ENCODE peak calls at places on chromosomes 5 and 9, in nine cellular contexts. R is activated gamma-delta T cell treated with Interleukin-2 at 50 U/mL for 16 hours; J is NCI-H526; Z is GM04504; U is activated CD8-positive, alpha-beta T cell treated with anti-CD3 and anti-CD28 coated beads for 36 hours; G is endothelial cell; E is germinal center; A is HTR-8/SVneo; S is NCI-H2081 treated with DMSO at 0.1 percent for 48 hours. X is an unnamed sample.

GRCh38 chr5:72860499-72860898 is 44.0 kb downstream of the TNPO1 start:
- DNase-seq in R (no peak), J (no peak), Z (peak), U (no peak), G (no peak), E (no peak), A (no peak), S (no peak), X (no peak)

GRCh38 chr5:38751103-38751502 is 94.7 kb upstream of the OSMR start:
- DNase-seq in R (no peak), J (no peak), Z (no peak), U (no peak), G (no peak), E (no peak), A (peak), S (no peak), X (no peak)

GRCh38 chr5:40490464-40491083 is 189.1 kb upstream of the PTGER4 start:
- DNase-seq in R (no peak), J (no peak), Z (no peak), U (peak), G (no peak), E (no peak), A (no peak), S (no peak), X (no peak)

GRCh38 chr5:9765421-9765820 is 135.3 kb upstream of the TAS2R1 start:
- DNase-seq in R (no peak), J (no peak), Z (peak), U (no peak), G (no peak), E (no peak), A (no peak), S (no peak), X (no peak)

GRCh38 chr5:103510851-103511553 is 51.6 kb downstream of the NUDT12 start:
- DNase-seq in R (no peak), J (no peak), Z (no peak), U (no peak), G (no peak), E (no peak), A (no peak), S (no peak), X (no peak)

GRCh38 chr5:149455889-149456409 is 76.9 kb upstream of the IL17B start:
- DNase-seq in R (peak), J (no peak), Z (no peak), U (no peak), G (no peak), E (no peak), A (no peak), S (no peak), X (no peak)

GRCh38 chr5:168295574-168296201 is 4.2 kb downstream of the WWC1 start:
- DNase-seq in R (no peak), J (no peak), Z (no peak), U (no peak), G (peak), E (no peak), A (peak), S (no peak), X (no peak)

GRCh38 chr9:8351431-8351830 is 551.9 kb upstream of the DMAC1 start:
- DNase-seq in R (no peak), J (no peak), Z (no peak), U (no peak), G (no peak), E (no peak), A (no peak), S (no peak), X (no peak)

GRCh38 chr5:159273923-159274322 is 10.8 kb downstream of the UBLCP1 start:
- DNase-seq in R (no peak), J (no peak), Z (no peak), U (no peak), G (no peak), E (no peak), A (no peak), S (no peak), X (no peak)

GRCh38 chr5:107937198-107937597 is 266.5 kb upstream of the EFNA5 start:
- DNase-seq in R (no peak), J (no peak), Z (no peak), U (no peak), G (no peak), E (no peak), A (no peak), S (no peak), X (no peak)

GRCh38 chr5:135670588-135670987 is 91.8 kb upstream of the CXCL14 start:
- DNase-seq in R (no peak), J (no peak), Z (no peak), U (no peak), G (no peak), E (no peak), A (no peak), S (no peak), X (no peak)

GRCh38 chr5:140673187-140673976 is at the start of gene DND1:
- DNase-seq in R (no peak), J (no peak), Z (no peak), U (no peak), G (no peak), E (no peak), A (no peak), S (no peak), X (no peak)

GRCh38 chr9:126851286-126851880 is 9.1 kb upstream of the ZBTB34 start:
- DNase-seq in R (no peak), J (no peak), Z (no peak), U (no peak), G (no peak), E (no peak), A (no peak), S (no peak), X (no peak)

GRCh38 chr9:130104413-130105193 is 50.9 kb downstream of the GPR107 start:
- DNase-seq in R (no peak), J (no peak), Z (no peak), U (no peak), G (no peak), E (no peak), A (no peak), S (no peak), X (no peak)

GRCh38 chr5:60810438-60811085 is 33.5 kb downstream of the ELOVL7 start:
- DNase-seq in R (no peak), J (no peak), Z (no peak), U (no peak), G (no peak), E (no peak), A (peak), S (no peak), X (no peak)

GRCh38 chr5:89900346-89900745 is 509.2 kb downstream of the CETN3 start:
- DNase-seq in R (no peak), J (no peak), Z (no peak), U (no peak), G (no peak), E (no peak), A (no peak), S (no peak), X (no peak)

GRCh38 chr9:137372693-137373610 is 50.0 kb downstream of the EXD3 start:
- DNase-seq in R (no peak), J (no peak), Z (no peak), U (no peak), G (no peak), E (no peak), A (no peak), S (no peak), X (peak)

GRCh38 chr9:96302021-96302420 is at the start of gene HSD17B3:
- DNase-seq in R (no peak), J (no peak), Z (no peak), U (no peak), G (no peak), E (no peak), A (no peak), S (no peak), X (no peak)

GRCh38 chr5:113367586-113367985 is 67.2 kb downstream of the TSSK1B start:
- DNase-seq in R (no peak), J (no peak), Z (no peak), U (no peak), G (no peak), E (no peak), A (no peak), S (no peak), X (no peak)

GRCh38 chr9:86660146-86660545 is 287.2 kb downstream of the GAS1 start:
- DNase-seq in R (no peak), J (no peak), Z (peak), U (peak), G (no peak), E (no peak), A (no peak), S (no peak), X (no peak)

GRCh38 chr5:154287136-154287535 is 96.6 kb downstream of the GALNT10 start:
- DNase-seq in R (no peak), J (no peak), Z (no peak), U (no peak), G (no peak), E (no peak), A (peak), S (no peak), X (no peak)

GRCh38 chr5:17228833-17229291 is 11.4 kb downstream of the BASP1 start:
- DNase-seq in R (no peak), J (peak), Z (no peak), U (no peak), G (no peak), E (no peak), A (no peak), S (no peak), X (no peak)